ENCODE peak calls at places on chromosomes 6 and 20, in six cellular contexts. S is HL-60; H is left ventricle myocardium inferior; R is central memory CD4-positive, alpha-beta T cell; A is right lobe of liver; N is type B pancreatic cell. Y is an unnamed sample.

GRCh38 chr20:53298900-53299299 is 294.7 kb downstream of the ZNF217 start:
- DNase-seq in S (no peak), H (no peak), R (no peak), A (no peak), N (no peak), Y (no peak)

GRCh38 chr6:30394139-30394538 is 49.2 kb downstream of the RPP21 start:
- DNase-seq in S (no peak), H (no peak), R (no peak), A (peak), N (no peak), Y (no peak)

GRCh38 chr20:20547221-20547875 is 165.1 kb downstream of the RALGAPA2 start:
- DNase-seq in S (no peak), H (no peak), R (no peak), A (no peak), N (no peak), Y (no peak)

GRCh38 chr20:59013959-59014608 is 5.1 kb upstream of the TUBB1 start:
- DNase-seq in S (no peak), H (no peak), R (peak), A (no peak), N (peak), Y (peak)

GRCh38 chr6:73134588-73134987 is 90.7 kb downstream of the KHDC1L start:
- DNase-seq in S (peak), H (no peak), R (no peak), A (peak), N (no peak), Y (no peak)

GRCh38 chr6:24668997-24669361 is 2.1 kb downstream of the ACOT13 start:
- DNase-seq in S (no peak), H (no peak), R (no peak), A (no peak), N (no peak), Y (no peak)

GRCh38 chr6:4612636-4613171 is 163.5 kb upstream of the CDYL start:
- DNase-seq in S (no peak), H (no peak), R (no peak), A (no peak), N (no peak), Y (no peak)

GRCh38 chr6:157811476-157812173 is 11.4 kb upstream of the SNX9 start:
- DNase-seq in S (no peak), H (no peak), R (no peak), A (no peak), N (no peak), Y (no peak)

GRCh38 chr20:40869416-40870147 is 159.0 kb upstream of the TOP1 start:
- DNase-seq in S (no peak), H (no peak), R (no peak), A (no peak), N (no peak), Y (no peak)

Y was measured in ureter.